ENCODE peak calls at places on chromosomes 12 and 14, in nine cellular contexts. Q, Y, S, M, X, D, H, V and G are unnamed samples.

GRCh38 chr14:100629696-100630095 is 42.5 kb upstream of the BEGAIN start:
- DNase-seq in Q (no peak), Y (no peak), S (peak), M (no peak), X (no peak), D (no peak), H (no peak), V (no peak), G (peak)

GRCh38 chr12:3697311-3697870 is 55.5 kb downstream of the CRACR2A start:
- DNase-seq in Q (no peak), Y (no peak), S (no peak), M (peak), X (no peak), D (peak), H (no peak), V (no peak), G (no peak)

GRCh38 chr14:102711946-102712345 is 65.3 kb upstream of the TRAF3 start:
- DNase-seq in Q (no peak), Y (no peak), S (no peak), M (no peak), X (no peak), D (peak), H (no peak), V (no peak), G (no peak)

GRCh38 chr14:106115401-106115800 is 589.0 kb downstream of the TMEM121 start:
- DNase-seq in Q (no peak), Y (no peak), S (no peak), M (no peak), X (no peak), D (no peak), H (no peak), V (no peak), G (no peak)

GRCh38 chr14:98412431-98412830 is 859.6 kb downstream of the BCL11B start:
- DNase-seq in Q (no peak), Y (no peak), S (no peak), M (no peak), X (no peak), D (no peak), H (no peak), V (no peak), G (no peak)

GRCh38 chr12:20505056-20505455 is 136.7 kb downstream of the PDE3A start:
- DNase-seq in Q (no peak), Y (no peak), S (no peak), M (peak), X (no peak), D (no peak), H (no peak), V (no peak), G (no peak)

GRCh38 chr14:20934148-20934762 is 21.0 kb upstream of the RNASE2 start:
- DNase-seq in Q (no peak), Y (no peak), S (no peak), M (peak), X (peak), D (peak), H (peak), V (peak), G (no peak)

GRCh38 chr12:117019866-117020265 is 79.3 kb downstream of the TESC start:
- DNase-seq in Q (no peak), Y (no peak), S (no peak), M (no peak), X (no peak), D (no peak), H (no peak), V (no peak), G (no peak)

GRCh38 chr12:95701275-95701674 is 89.3 kb downstream of the NTN4 start:
- DNase-seq in Q (no peak), Y (no peak), S (no peak), M (peak), X (no peak), D (peak), H (no peak), V (no peak), G (peak)

GRCh38 chr14:61671086-61671485 is 24.2 kb upstream of the HIF1A start:
- DNase-seq in Q (no peak), Y (no peak), S (no peak), M (no peak), X (no peak), D (no peak), H (peak), V (no peak), G (no peak)

GRCh38 chr12:89663577-89664357 is 44.9 kb downstream of the ATP2B1 start:
- DNase-seq in Q (no peak), Y (no peak), S (no peak), M (peak), X (no peak), D (peak), H (no peak), V (no peak), G (peak)

GRCh38 chr12:131091976-131092691 is 138.4 kb downstream of the ADGRD1 start:
- DNase-seq in Q (peak), Y (no peak), S (no peak), M (no peak), X (no peak), D (no peak), H (no peak), V (no peak), G (no peak)

GRCh38 chr14:71690478-71690877 is 241.8 kb upstream of the RGS6 start:
- DNase-seq in Q (no peak), Y (no peak), S (no peak), M (no peak), X (no peak), D (no peak), H (no peak), V (no peak), G (no peak)